ENCODE peak calls at places on chromosome 2, in ten cellular contexts. E is colonic mucosa; Z is cardiac muscle cell; F is body of pancreas; D is CD8-positive, alpha-beta T cell; L is lower lobe of right lung; O is uterus; W is upper lobe of right lung; Q is esophagus squamous epithelium; C is heart left ventricle. A is an unnamed sample.
A peak's percentile ranks its signal among the peaks of the same experiment; 100 is the strongest.

GRCh38 chr2:227891673-227892072 is 20.2 kb downstream of the DAW1 start:
- DNase-seq in E (no peak), L (no peak), D (no peak), F (no peak), Q (no peak), O (no peak), W (no peak), Z (no peak), C (no peak), A (no peak)

GRCh38 chr2:20457027-20457426 is 10.2 kb downstream of the RHOB start:
- DNase-seq in C (no peak), W (no peak), D (no peak), L (no peak), Z (no peak), E (no peak), F (no peak), O (no peak), Q (no peak), A (no peak)

GRCh38 chr2:138779451-138780440 is at the start of gene NXPH2:
- DNase-seq in C (no peak), W (no peak), O (no peak), D (no peak), F (no peak), E (no peak), Q (no peak), L (no peak), Z (peak; percentile 61), A (no peak)

GRCh38 chr2:170170281-170171035 is 7.5 kb upstream of the MYO3B start:
- DNase-seq in Z (no peak), C (no peak), O (no peak), L (no peak), Q (no peak), F (peak; percentile 60), W (no peak), E (no peak), D (no peak), A (no peak)

GRCh38 chr2:144382848-144383247 is 137.1 kb downstream of the ZEB2 start:
- DNase-seq in Z (no peak), C (no peak), F (peak; percentile 36), E (no peak), L (no peak), O (no peak), W (no peak), D (no peak), Q (no peak), A (peak; percentile 52)

GRCh38 chr2:36371963-36372391 is 16.4 kb downstream of the CRIM1 start:
- DNase-seq in D (no peak), Z (no peak), W (no peak), Q (no peak), O (no peak), F (no peak), E (no peak), L (no peak), C (no peak), A (no peak)

GRCh38 chr2:127423476-127423840 is 5.2 kb downstream of the PROC start:
- DNase-seq in Q (no peak), L (no peak), E (peak; percentile 48), F (no peak), D (no peak), W (peak; percentile 61), C (no peak), O (no peak), Z (no peak), A (no peak)

GRCh38 chr2:16240459-16240858 is 300.1 kb downstream of the MYCN start:
- DNase-seq in W (no peak), Z (peak; percentile 37), D (no peak), O (no peak), F (no peak), C (no peak), E (no peak), Q (no peak), L (no peak), A (no peak)

GRCh38 chr2:223469270-223470057 is 132.7 kb downstream of the SCG2 start:
- DNase-seq in Z (no peak), F (peak; percentile 30), W (no peak), C (peak; percentile 60), L (no peak), E (peak; percentile 24), D (no peak), Q (no peak), O (peak; percentile 40), A (no peak)

GRCh38 chr2:16057661-16058060 is 117.3 kb downstream of the MYCN start:
- DNase-seq in Z (no peak), O (no peak), L (no peak), C (no peak), D (no peak), Q (no peak), W (no peak), F (no peak), E (no peak), A (no peak)

GRCh38 chr2:74653589-74653984 is 460 bp upstream of the SEMA4F start:
- DNase-seq in O (no peak), Z (no peak), C (no peak), D (no peak), W (no peak), L (no peak), E (no peak), Q (no peak), F (no peak), A (no peak)

GRCh38 chr2:74646829-74647482 is 1.2 kb downstream of the M1AP start:
- DNase-seq in Q (no peak), W (no peak), Z (no peak), E (no peak), D (no peak), F (no peak), L (no peak), O (no peak), C (no peak), A (no peak)

GRCh38 chr2:74646201-74646600 is 1.9 kb downstream of the M1AP start:
- DNase-seq in D (no peak), O (no peak), W (no peak), E (no peak), F (no peak), C (no peak), Q (no peak), L (no peak), Z (no peak), A (no peak)

DNA sequence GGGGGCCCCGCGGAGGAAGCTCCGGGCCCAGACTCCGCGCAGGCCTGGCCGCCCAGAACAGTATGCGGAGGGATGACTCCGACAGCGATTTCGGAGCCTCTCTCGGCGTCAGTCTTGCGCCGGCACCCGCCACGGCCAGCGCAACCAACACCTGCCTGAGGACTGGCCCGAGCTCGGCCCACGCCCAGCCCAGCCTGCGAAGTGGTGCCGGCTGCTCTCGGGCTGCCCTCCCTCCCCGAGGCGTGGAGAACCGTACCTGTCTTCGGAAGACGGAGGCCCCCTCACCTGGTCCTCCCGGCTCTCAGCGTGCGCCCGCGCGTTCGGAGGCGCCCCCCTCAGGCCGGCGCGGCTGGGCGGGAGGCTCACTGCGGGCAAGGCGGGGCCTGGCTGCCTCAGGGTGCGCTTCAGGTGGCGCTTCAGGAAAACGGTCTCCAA is at the start of gene M1AP:
- DNase-seq in C (no peak), Z (no peak), Q (no peak), D (no peak), E (peak; percentile 29), F (no peak), O (no peak), W (no peak), L (no peak), A (no peak)
- H3K4me3 ChIP-seq in C (peak within 1 kb of the TSS; percentile 19), Z (no peak within 1 kb of the TSS), Q (no peak within 1 kb of the TSS), D (no peak within 1 kb of the TSS), E (no peak within 1 kb of the TSS), F (no peak within 1 kb of the TSS), O (no peak within 1 kb of the TSS), W (no peak within 1 kb of the TSS), L (peak within 1 kb of the TSS; percentile 27), A (no peak within 1 kb of the TSS)

GRCh38 chr2:85765081-85765731 is 11.4 kb downstream of the ATOH8 start:
- DNase-seq in C (no peak), D (no peak), W (no peak), Q (no peak), Z (peak; percentile 67), O (no peak), F (peak; percentile 38), L (no peak), E (no peak), A (no peak)
- H3K4me1 ChIP-seq in C (peaks cover 81% of the 10 kb centered on the region), D (no peaks in the 10 kb centered on the region), W (peaks cover 62% of the 10 kb centered on the region), Q (peaks cover 47% of the 10 kb centered on the region), Z (peaks cover 49% of the 10 kb centered on the region), O (peaks cover 3% of the 10 kb centered on the region), F (peaks cover 36% of the 10 kb centered on the region), L (peaks cover 68% of the 10 kb centered on the region), E (no peaks in the 10 kb centered on the region), A (no peaks in the 10 kb centered on the region)

GRCh38 chr2:46008082-46008870 is 288.9 kb upstream of the EPAS1 start:
- DNase-seq in D (no peak), C (no peak), W (no peak), O (no peak), E (no peak), Q (no peak), L (no peak), F (no peak), Z (no peak), A (no peak)
- H3K27ac ChIP-seq in D (no peak overlapping the region), C (no peak overlapping the region), W (no peak overlapping the region), O (no peak overlapping the region), E (no peak overlapping the region), Q (no peak overlapping the region), L (no peak overlapping the region), F (no peak overlapping the region), Z (no peak overlapping the region), A (no peak overlapping the region)

GRCh38 chr2:100142393-100142792 is at the start of gene AFF3:
- DNase-seq in D (no peak), Q (peak; percentile 9), O (no peak), F (peak; percentile 25), C (no peak), E (no peak), Z (no peak), W (no peak), L (no peak), A (no peak)
- H3K4me3 ChIP-seq in D (peak within 1 kb of the TSS; percentile 38), Q (no peak within 1 kb of the TSS), O (no peak within 1 kb of the TSS), F (no peak within 1 kb of the TSS), C (peak within 1 kb of the TSS; percentile 7), E (no peak within 1 kb of the TSS), Z (no peak within 1 kb of the TSS), W (no peak within 1 kb of the TSS), L (no peak within 1 kb of the TSS), A (peak within 1 kb of the TSS; percentile 55)